ENCODE peak calls at places on chromosomes 5 and 9, in five cellular contexts. One of them, this sample, is unnamed.

GRCh38 chr5:99019812-99020697 is 91.2 kb upstream of the CHD1 start:
- DNase-seq in WTC11: no peak
- DNase-seq in CD4-positive, alpha-beta T cell: no peak
- DNase-seq in heart right ventricle: no peak
- DNase-seq in ovary: no peak
- DNase-seq in this sample: no peak

GRCh38 chr9:75229605-75230332 is 141.5 kb downstream of the OSTF1 start:
- DNase-seq in WTC11: no peak
- DNase-seq in ovary: no peak
- DNase-seq in CD4-positive, alpha-beta T cell: no peak
- DNase-seq in heart right ventricle: no peak
- DNase-seq in this sample: no peak

GRCh38 chr9:110919609-110920008 is 118.7 kb downstream of the LPAR1 start:
- DNase-seq in WTC11: no peak
- DNase-seq in CD4-positive, alpha-beta T cell: no peak
- DNase-seq in ovary: no peak
- DNase-seq in heart right ventricle: no peak
- DNase-seq in this sample: no peak

GRCh38 chr9:131704195-131704983 is 35.5 kb downstream of the RAPGEF1 start:
- DNase-seq in CD4-positive, alpha-beta T cell: no peak
- DNase-seq in heart right ventricle: no peak
- DNase-seq in WTC11: no peak
- DNase-seq in ovary: no peak
- DNase-seq in this sample: no peak

GRCh38 chr5:17256171-17256570 is 38.7 kb downstream of the BASP1 start:
- DNase-seq in WTC11: no peak
- DNase-seq in ovary: no peak
- DNase-seq in heart right ventricle: no peak
- DNase-seq in CD4-positive, alpha-beta T cell: no peak
- DNase-seq in this sample: no peak

GRCh38 chr5:32511778-32512374 is 67.3 kb upstream of the ZFR start:
- DNase-seq in heart right ventricle: no peak
- DNase-seq in WTC11: no peak
- DNase-seq in CD4-positive, alpha-beta T cell: no peak
- DNase-seq in ovary: no peak
- DNase-seq in this sample: no peak

GRCh38 chr5:44002381-44002901 is 386.8 kb downstream of the FGF10 start:
- DNase-seq in heart right ventricle: no peak
- DNase-seq in WTC11: no peak
- DNase-seq in ovary: no peak
- DNase-seq in CD4-positive, alpha-beta T cell: no peak
- DNase-seq in this sample: no peak

GRCh38 chr9:107888773-107889227 is 399.2 kb upstream of the KLF4 start:
- DNase-seq in heart right ventricle: no peak
- DNase-seq in CD4-positive, alpha-beta T cell: no peak
- DNase-seq in WTC11: no peak
- DNase-seq in ovary: no peak
- DNase-seq in this sample: no peak

GRCh38 chr5:121350493-121350892 is 501.2 kb upstream of the FTMT start:
- DNase-seq in ovary: no peak
- DNase-seq in CD4-positive, alpha-beta T cell: no peak
- DNase-seq in WTC11: no peak
- DNase-seq in heart right ventricle: no peak
- DNase-seq in this sample: no peak

GRCh38 chr5:131735393-131735792 is 61.4 kb downstream of the FNIP1 start:
- DNase-seq in CD4-positive, alpha-beta T cell: no peak
- DNase-seq in heart right ventricle: no peak
- DNase-seq in ovary: no peak
- DNase-seq in WTC11: no peak
- DNase-seq in this sample: no peak

GRCh38 chr5:130762031-130762430 is 403.0 kb downstream of the HINT1 start:
- DNase-seq in WTC11: no peak
- DNase-seq in CD4-positive, alpha-beta T cell: no peak
- DNase-seq in ovary: no peak
- DNase-seq in heart right ventricle: no peak
- DNase-seq in this sample: no peak

GRCh38 chr9:136885950-136886578 is at the start of gene TRAF2:
- DNase-seq in ovary: peak; percentile 96
- DNase-seq in CD4-positive, alpha-beta T cell: peak; percentile 96
- DNase-seq in heart right ventricle: peak; percentile 99
- DNase-seq in WTC11: peak; percentile 98
- DNase-seq in this sample: peak; percentile 95

GRCh38 chr9:107425110-107426025 is 64.2 kb downstream of the KLF4 start:
- DNase-seq in WTC11: peak; percentile 79
- DNase-seq in ovary: peak; percentile 83
- DNase-seq in CD4-positive, alpha-beta T cell: peak; percentile 22
- DNase-seq in heart right ventricle: peak; percentile 78
- DNase-seq in this sample: peak; percentile 51

GRCh38 chr9:120043448-120043847 is 536.5 kb downstream of the CDK5RAP2 start:
- DNase-seq in CD4-positive, alpha-beta T cell: no peak
- DNase-seq in heart right ventricle: no peak
- DNase-seq in ovary: no peak
- DNase-seq in WTC11: no peak
- DNase-seq in this sample: no peak

GRCh38 chr5:59161206-59162105 is 578.6 kb downstream of the RAB3C start:
- DNase-seq in WTC11: no peak
- DNase-seq in CD4-positive, alpha-beta T cell: no peak
- DNase-seq in ovary: no peak
- DNase-seq in heart right ventricle: no peak
- DNase-seq in this sample: no peak

GRCh38 chr9:135248721-135249120 is 161.3 kb downstream of the OLFM1 start:
- DNase-seq in WTC11: no peak
- DNase-seq in ovary: no peak
- DNase-seq in heart right ventricle: no peak
- DNase-seq in CD4-positive, alpha-beta T cell: no peak
- DNase-seq in this sample: no peak

GRCh38 chr5:152113401-152113800 is 188.8 kb upstream of the GLRA1 start:
- DNase-seq in heart right ventricle: no peak
- DNase-seq in ovary: no peak
- DNase-seq in WTC11: no peak
- DNase-seq in CD4-positive, alpha-beta T cell: peak; percentile 5
- DNase-seq in this sample: no peak

GRCh38 chr9:134178781-134179551 is 14.6 kb upstream of the RNU6ATAC start:
- DNase-seq in ovary: peak; percentile 80
- DNase-seq in WTC11: no peak
- DNase-seq in CD4-positive, alpha-beta T cell: no peak
- DNase-seq in heart right ventricle: no peak
- DNase-seq in this sample: peak; percentile 46

GRCh38 chr9:132166599-132166998 is 4.7 kb downstream of the NTNG2 start:
- DNase-seq in heart right ventricle: no peak
- DNase-seq in CD4-positive, alpha-beta T cell: no peak
- DNase-seq in ovary: no peak
- DNase-seq in WTC11: peak; percentile 68
- DNase-seq in this sample: no peak

GRCh38 chr5:151923865-151924264 is 786 bp downstream of the GLRA1 start:
- DNase-seq in ovary: no peak
- DNase-seq in heart right ventricle: no peak
- DNase-seq in WTC11: peak; percentile 59
- DNase-seq in CD4-positive, alpha-beta T cell: no peak
- DNase-seq in this sample: no peak

GRCh38 chr9:81266674-81267073 is 422.7 kb downstream of the TLE1 start:
- DNase-seq in ovary: no peak
- DNase-seq in heart right ventricle: no peak
- DNase-seq in WTC11: no peak
- DNase-seq in CD4-positive, alpha-beta T cell: no peak
- DNase-seq in this sample: no peak

GRCh38 chr9:18235181-18235908 is 238.6 kb upstream of the ADAMTSL1 start:
- DNase-seq in CD4-positive, alpha-beta T cell: no peak
- DNase-seq in ovary: no peak
- DNase-seq in WTC11: no peak
- DNase-seq in heart right ventricle: no peak
- DNase-seq in this sample: no peak

GRCh38 chr9:129232839-129233568 is 54.9 kb upstream of the IER5L start:
- DNase-seq in heart right ventricle: no peak
- DNase-seq in WTC11: no peak
- DNase-seq in CD4-positive, alpha-beta T cell: no peak
- DNase-seq in ovary: no peak
- DNase-seq in this sample: no peak

DNA sequence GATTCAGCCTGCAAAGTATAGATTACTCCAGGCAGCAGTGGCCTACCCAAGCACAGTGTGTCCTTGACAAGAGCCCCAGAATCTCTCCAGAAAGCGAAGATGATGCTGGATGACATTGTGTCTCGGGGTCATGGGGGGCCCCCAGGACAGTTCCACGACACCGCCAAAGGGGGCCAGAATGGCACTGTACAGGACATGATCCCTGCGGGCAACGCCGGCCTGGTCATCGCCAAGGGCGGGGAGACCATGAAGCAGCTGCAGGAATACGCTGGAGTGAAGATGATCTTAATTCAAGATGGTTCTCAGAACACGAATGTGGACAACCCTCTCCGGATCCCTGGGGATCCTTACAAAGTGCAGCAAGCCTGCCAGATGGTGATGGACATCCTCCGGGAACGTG is 107.0 kb upstream of the MTAP start:
- DNase-seq in heart right ventricle: no peak
- DNase-seq in ovary: no peak
- DNase-seq in WTC11: no peak
- DNase-seq in CD4-positive, alpha-beta T cell: no peak
- DNase-seq in this sample: no peak
- TF ChIP-seq CTCF in heart right ventricle: no peak
- TF ChIP-seq CTCF in ovary: no peak
- TF ChIP-seq CTCF in WTC11: no peak
- TF ChIP-seq CTCF in CD4-positive, alpha-beta T cell: no peak
- TF ChIP-seq CTCF in this sample: no peak

DNA sequence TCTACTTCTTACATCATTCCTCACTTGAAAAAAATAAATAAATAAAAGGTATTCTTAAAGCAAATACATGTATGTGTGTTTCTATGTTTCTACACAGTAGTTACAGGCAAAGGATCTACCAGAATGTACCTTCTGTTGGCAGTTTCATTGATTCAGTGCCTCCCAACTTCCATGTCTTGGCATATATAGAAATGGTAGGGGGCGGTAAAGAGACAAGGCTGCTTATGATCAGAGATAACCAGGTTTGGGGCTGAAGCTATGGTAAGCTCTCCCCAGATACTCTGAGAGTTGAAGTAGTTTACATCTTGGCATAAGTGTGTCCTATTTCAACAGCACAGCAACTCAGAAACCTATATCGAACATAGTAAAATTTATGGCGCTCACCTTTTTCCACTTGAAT is 1075.4 kb upstream of the C9orf72 start:
- DNase-seq in heart right ventricle: no peak
- DNase-seq in ovary: no peak
- DNase-seq in WTC11: no peak
- DNase-seq in CD4-positive, alpha-beta T cell: no peak
- DNase-seq in this sample: no peak
- TF ChIP-seq CTCF in heart right ventricle: no peak
- TF ChIP-seq CTCF in ovary: no peak
- TF ChIP-seq CTCF in WTC11: peak; percentile 55
- TF ChIP-seq CTCF in CD4-positive, alpha-beta T cell: no peak
- TF ChIP-seq CTCF in this sample: no peak

GRCh38 chr5:134738133-134738962 is at the start of gene CAMLG:
- DNase-seq in heart right ventricle: peak; percentile 98
- DNase-seq in CD4-positive, alpha-beta T cell: peak; percentile 92
- DNase-seq in WTC11: peak; percentile 98
- DNase-seq in ovary: peak; percentile 98
- DNase-seq in this sample: peak; percentile 98

GRCh38 chr5:134742134-134742533 is 3.8 kb downstream of the CAMLG start:
- DNase-seq in CD4-positive, alpha-beta T cell: no peak
- DNase-seq in ovary: no peak
- DNase-seq in WTC11: no peak
- DNase-seq in heart right ventricle: no peak
- DNase-seq in this sample: no peak

GRCh38 chr5:134736173-134736812 is 2.1 kb upstream of the CAMLG start:
- DNase-seq in WTC11: no peak
- DNase-seq in CD4-positive, alpha-beta T cell: no peak
- DNase-seq in ovary: no peak
- DNase-seq in heart right ventricle: no peak
- DNase-seq in this sample: no peak

GRCh38 chr5:134741052-134741451 is 2.7 kb downstream of the CAMLG start:
- DNase-seq in WTC11: no peak
- DNase-seq in heart right ventricle: no peak
- DNase-seq in CD4-positive, alpha-beta T cell: no peak
- DNase-seq in ovary: no peak
- DNase-seq in this sample: no peak

DNA sequence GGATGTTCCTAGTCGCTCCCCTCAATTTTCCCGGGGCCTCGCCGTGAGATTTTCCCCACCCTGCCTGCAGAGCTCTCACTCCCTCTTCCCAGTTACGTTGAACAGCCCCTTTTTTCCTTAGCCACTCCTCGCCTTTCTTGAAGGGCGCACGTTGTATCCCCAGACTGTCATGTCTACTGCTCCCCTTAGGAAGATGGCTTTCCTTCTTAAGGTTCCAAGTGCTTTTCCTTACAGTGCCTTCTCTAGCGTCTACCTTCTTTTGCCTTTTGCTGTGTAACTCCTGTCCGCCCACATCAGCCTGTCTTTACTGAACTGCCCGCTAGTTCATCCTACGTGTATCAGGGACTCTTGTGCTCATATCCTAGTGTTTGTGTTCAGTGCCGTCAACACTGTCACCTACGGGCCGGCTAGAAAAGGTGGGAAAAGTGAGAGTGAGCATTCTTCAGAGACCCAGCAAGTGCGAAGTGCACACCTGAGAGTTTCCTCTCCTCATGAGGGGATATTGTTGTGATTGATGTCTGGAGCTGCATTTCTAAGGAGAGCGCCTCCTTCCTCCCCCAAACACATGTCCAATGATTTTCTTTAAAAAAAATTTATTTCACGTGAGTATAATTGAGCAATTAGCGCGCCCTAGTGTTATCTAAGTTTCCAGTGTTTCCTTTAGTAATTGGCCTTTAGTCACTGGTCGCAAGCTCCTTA is 764 bp downstream of the CAMLG start:
- DNase-seq in heart right ventricle: no peak
- DNase-seq in CD4-positive, alpha-beta T cell: no peak
- DNase-seq in ovary: peak; percentile 18
- DNase-seq in WTC11: no peak
- DNase-seq in this sample: no peak
- TF ChIP-seq CTCF in heart right ventricle: peak; percentile 9
- TF ChIP-seq CTCF in CD4-positive, alpha-beta T cell: peak; percentile 38
- TF ChIP-seq CTCF in ovary: no peak
- TF ChIP-seq CTCF in WTC11: no peak
- TF ChIP-seq CTCF in this sample: no peak

DNA sequence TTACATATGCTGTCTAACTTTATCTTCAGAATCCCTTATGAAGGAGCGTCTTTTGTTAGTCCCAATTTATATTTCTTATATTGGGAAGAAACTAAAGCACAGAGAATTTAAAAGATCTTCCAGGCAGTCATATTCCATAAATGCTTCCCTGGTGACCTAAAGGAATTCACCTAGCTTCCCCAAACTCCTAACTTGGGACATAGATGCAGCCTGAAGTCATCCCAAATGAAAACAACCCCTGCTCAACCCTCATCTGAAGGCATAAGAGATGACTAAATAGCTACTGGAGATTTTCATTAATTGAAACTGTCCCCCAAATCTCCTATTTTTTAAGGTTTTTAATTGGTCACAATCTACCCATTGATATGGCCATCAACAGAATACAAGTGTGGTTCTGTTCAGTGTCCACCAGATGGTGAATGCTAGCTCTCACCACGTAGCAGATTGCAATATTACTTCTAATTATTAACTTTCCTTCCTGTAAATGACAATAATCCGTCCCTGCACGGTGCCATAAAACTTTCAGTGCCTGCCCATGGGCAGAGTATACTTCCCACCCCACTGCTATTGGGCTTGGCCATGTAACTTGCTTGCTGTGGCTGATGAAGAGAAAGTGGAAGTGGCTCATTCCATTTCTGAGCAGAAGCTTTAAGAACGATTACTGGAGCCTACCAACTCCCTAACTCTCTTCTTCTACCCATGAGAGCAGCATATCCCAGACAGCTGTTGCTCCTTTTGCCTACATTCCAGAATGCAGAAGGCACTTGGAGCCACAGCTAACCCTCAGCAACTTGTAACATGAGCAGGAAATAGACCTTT is 18.7 kb downstream of the PRUNE2 start:
- DNase-seq in heart right ventricle: no peak
- DNase-seq in ovary: no peak
- DNase-seq in WTC11: no peak
- DNase-seq in CD4-positive, alpha-beta T cell: no peak
- DNase-seq in this sample: no peak
- TF ChIP-seq CTCF in heart right ventricle: no peak
- TF ChIP-seq CTCF in ovary: no peak
- TF ChIP-seq CTCF in WTC11: no peak
- TF ChIP-seq CTCF in CD4-positive, alpha-beta T cell: no peak
- TF ChIP-seq CTCF in this sample: no peak

This sample was measured in CD14-positive monocyte.